ENCODE peak calls at places on chromosome X, in eight cellular contexts. Z is body of pancreas, J is endothelial cell, O is HCT116, A is fibroblast of pulmonary artery, Y is MCF 10A, F is fibroblast of mammary gland, W is coronary artery. Q is an unnamed sample.

GRCh38 chrX:24395775-24396174 is 35.3 kb downstream of the SUPT20HL1 start:
- DNase-seq in Z (peak), F (peak), J (peak), W (no peak), Y (peak), A (peak), O (peak), Q (peak)

GRCh38 chrX:34918856-34919255 is 23.7 kb upstream of the FAM47B start:
- DNase-seq in F (peak), Z (peak), J (peak), A (peak), O (no peak), Y (peak), W (no peak), Q (no peak)

GRCh38 chrX:13179100-13179499 is 134.7 kb upstream of the FAM9C start:
- DNase-seq in F (peak), A (no peak), W (no peak), J (no peak), O (no peak), Y (peak), Z (no peak), Q (no peak)

GRCh38 chrX:118346258-118347094 is 570 bp downstream of the WDR44 start:
- DNase-seq in F (no peak), W (no peak), O (no peak), Y (peak), A (no peak), J (peak), Z (peak), Q (no peak)

GRCh38 chrX:154902408-154902807 is 16.3 kb downstream of the F8A1 start:
- DNase-seq in Y (no peak), Z (no peak), J (no peak), F (no peak), W (no peak), A (no peak), O (no peak), Q (no peak)

GRCh38 chrX:38312436-38312835 is 14.9 kb downstream of the RPGR start:
- DNase-seq in W (no peak), Z (no peak), Y (peak), J (no peak), F (peak), A (peak), O (peak), Q (no peak)

GRCh38 chrX:115939070-115939469 is 231.5 kb upstream of the AGTR2 start:
- DNase-seq in W (no peak), Y (no peak), A (no peak), O (no peak), F (no peak), J (no peak), Z (no peak), Q (peak)

GRCh38 chrX:53000447-53001208 is 42.3 kb upstream of the FAM156A start:
- DNase-seq in F (no peak), A (peak), W (no peak), J (no peak), Z (no peak), Y (no peak), O (no peak), Q (no peak)

GRCh38 chrX:153744210-153745066 is 19.6 kb upstream of the PLXNB3 start:
- DNase-seq in F (no peak), W (peak), Z (peak), O (no peak), A (no peak), Y (no peak), J (no peak), Q (no peak)

GRCh38 chrX:111447298-111447697 is 35.3 kb upstream of the DCX start:
- DNase-seq in J (peak), W (no peak), Y (peak), A (peak), O (peak), Z (peak), F (peak), Q (peak)

GRCh38 chrX:136961594-136962135 is 72.1 kb downstream of the GPR101 start:
- DNase-seq in W (no peak), F (peak), O (no peak), Z (no peak), J (no peak), Y (peak), A (peak), Q (no peak)

GRCh38 chrX:94551831-94552230 is 877.8 kb downstream of the FAM133A start:
- DNase-seq in Y (no peak), O (no peak), J (no peak), A (no peak), F (no peak), W (no peak), Z (no peak), Q (no peak)

GRCh38 chrX:149493567-149494562 is 11.2 kb downstream of the IDS start:
- DNase-seq in O (no peak), F (peak), W (no peak), J (no peak), A (no peak), Y (no peak), Z (no peak), Q (no peak)

GRCh38 chrX:138710866-138711331 is 618 bp downstream of the FGF13 start:
- DNase-seq in O (no peak), W (peak), F (no peak), A (no peak), Z (peak), J (peak), Y (no peak), Q (no peak)

GRCh38 chrX:70998402-70999027 is 67.6 kb upstream of the SLC7A3 start:
- DNase-seq in J (peak), Z (no peak), Y (peak), A (peak), W (no peak), F (peak), O (no peak), Q (no peak)

GRCh38 chrX:75365243-75365975 is 91.5 kb downstream of the UPRT start:
- DNase-seq in F (no peak), W (no peak), Z (no peak), J (no peak), Y (no peak), O (no peak), A (no peak), Q (no peak)

GRCh38 chrX:120672389-120672788 is 42.5 kb upstream of the C1GALT1C1 start:
- DNase-seq in Y (peak), A (peak), J (no peak), O (peak), W (no peak), Z (no peak), F (peak), Q (no peak)

GRCh38 chrX:10597871-10598270 is 22.5 kb downstream of the MID1 start:
- DNase-seq in J (peak), F (peak), O (no peak), A (peak), Y (peak), W (no peak), Z (no peak), Q (no peak)

GRCh38 chrX:49184294-49185061 is 1.7 kb downstream of the PRICKLE3 start:
- DNase-seq in W (peak), Y (peak), J (peak), Z (peak), F (peak), A (peak), O (peak), Q (no peak)

GRCh38 chrX:15567886-15568616 is 32.7 kb downstream of the ACE2 start:
- DNase-seq in Z (no peak), J (no peak), O (no peak), A (peak), W (no peak), Y (peak), F (no peak), Q (no peak)

GRCh38 chrX:72128881-72129280 is 2.8 kb downstream of the RTL5 start:
- DNase-seq in J (peak), F (peak), O (no peak), Z (no peak), Y (peak), W (peak), A (peak), Q (no peak)

GRCh38 chrX:53116101-53116500 is 22.2 kb downstream of the KANTR start:
- DNase-seq in O (no peak), J (no peak), Y (no peak), Z (no peak), A (peak), W (no peak), F (peak), Q (no peak)

GRCh38 chrX:10574663-10575062 is 45.7 kb downstream of the MID1 start:
- DNase-seq in Y (no peak), J (no peak), Z (no peak), W (no peak), F (peak), O (no peak), A (no peak), Q (no peak)

GRCh38 chrX:46757593-46757992 is 1.3 kb downstream of the SLC9A7 start:
- DNase-seq in Y (peak), Z (no peak), F (peak), A (peak), W (no peak), O (no peak), J (no peak), Q (no peak)

GRCh38 chrX:22686138-22686541 is 313.6 kb upstream of the DDX53 start:
- DNase-seq in Z (peak), J (no peak), A (peak), F (peak), W (no peak), Y (peak), O (no peak), Q (no peak)

GRCh38 chrX:2823795-2824386 is 4.8 kb upstream of the GYG2 start:
- DNase-seq in J (no peak), Z (no peak), W (peak), O (no peak), A (no peak), F (no peak), Y (no peak), Q (no peak)

GRCh38 chrX:120310861-120311631 is at the start of gene TMEM255A:
- DNase-seq in Y (no peak), Z (no peak), O (no peak), W (no peak), J (no peak), F (no peak), A (no peak), Q (no peak)

GRCh38 chrX:94721386-94721785 is 1047.4 kb downstream of the FAM133A start:
- DNase-seq in O (no peak), J (no peak), Y (no peak), W (no peak), F (no peak), A (no peak), Z (no peak), Q (no peak)

GRCh38 chrX:134807039-134807729 is 148.9 kb upstream of the PLAC1 start:
- DNase-seq in Y (peak), F (peak), O (peak), J (peak), A (peak), Z (peak), W (peak), Q (peak)

GRCh38 chrX:18422886-18423285 is 2.5 kb upstream of the CDKL5 start:
- DNase-seq in W (no peak), Z (no peak), A (peak), J (no peak), O (no peak), F (peak), Y (no peak), Q (no peak)

GRCh38 chrX:135649561-135649960 is 63.9 kb upstream of the CT45A1 start:
- DNase-seq in A (no peak), J (no peak), Z (no peak), F (no peak), W (no peak), O (no peak), Y (no peak), Q (no peak)

GRCh38 chrX:132491191-132491590 is 2.4 kb upstream of the MBNL3 start:
- DNase-seq in Y (peak), F (no peak), O (no peak), Z (peak), J (no peak), A (no peak), W (no peak), Q (no peak)
- TF ChIP-seq CTCF in Y (no peak), F (no peak), O (no peak), Z (peak), J (no peak), A (no peak), W (no peak), Q (no peak)

DNA sequence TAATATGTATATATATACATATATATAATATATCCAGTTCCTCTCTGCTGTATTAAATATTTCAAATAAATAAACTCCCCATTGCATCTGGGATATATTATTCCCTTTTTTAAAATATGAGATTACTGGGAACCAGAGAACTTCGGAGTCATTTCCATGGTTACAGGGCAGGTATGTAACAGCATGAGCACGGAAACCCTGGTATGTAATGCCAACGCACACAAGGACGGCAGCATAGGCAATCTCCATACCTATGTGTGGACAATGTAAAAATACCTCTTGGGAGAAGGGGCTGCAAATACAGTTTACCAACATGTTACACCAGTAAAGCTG is 62.8 kb downstream of the NUDT10 start:
- DNase-seq in W (no peak), F (no peak), Z (no peak), Y (no peak), J (no peak), O (no peak), A (no peak), Q (no peak)
- TF ChIP-seq CTCF in W (no peak), F (no peak), Z (no peak), Y (no peak), J (no peak), O (no peak), A (no peak), Q (no peak)

DNA sequence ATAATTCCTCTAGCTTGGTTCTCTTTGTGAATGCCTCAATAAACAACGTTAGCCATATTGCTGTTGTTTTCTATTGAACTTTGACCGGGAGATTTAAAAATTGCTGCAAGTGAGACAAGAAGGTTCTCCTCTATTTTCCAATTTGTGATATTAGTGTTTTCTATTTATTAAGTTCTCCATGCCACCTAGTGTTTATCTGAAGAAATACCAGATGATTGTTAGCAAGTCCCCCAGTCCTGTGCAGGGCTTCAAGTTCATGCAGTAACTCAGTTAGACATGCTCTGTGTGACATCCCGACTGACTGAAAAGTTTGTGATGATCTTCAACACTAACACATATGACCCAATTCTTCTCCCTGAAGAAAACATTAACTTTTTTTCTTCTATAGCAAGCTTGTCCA is 31.5 kb upstream of the TFDP3 start:
- DNase-seq in F (peak), Z (no peak), J (no peak), W (no peak), O (no peak), Y (peak), A (peak), Q (no peak)
- TF ChIP-seq CTCF in F (peak), Z (no peak), J (no peak), W (no peak), O (no peak), Y (peak), A (no peak), Q (no peak)

GRCh38 chrX:40931921-40932320 is 153.3 kb upstream of the USP9X start:
- DNase-seq in A (peak), Z (no peak), Y (peak), F (peak), J (no peak), W (no peak), O (no peak), Q (peak)
- TF ChIP-seq CTCF in A (no peak), Z (no peak), Y (no peak), F (no peak), J (no peak), W (no peak), O (no peak), Q (no peak)

GRCh38 chrX:68669094-68669830 is 21.8 kb downstream of the STARD8 start:
- DNase-seq in W (no peak), A (no peak), O (no peak), F (peak), Z (no peak), Y (no peak), J (no peak), Q (no peak)

GRCh38 chrX:68660746-68661145 is 13.3 kb downstream of the STARD8 start:
- DNase-seq in J (no peak), F (no peak), Y (no peak), Z (no peak), A (no peak), W (no peak), O (no peak), Q (no peak)

GRCh38 chrX:68666580-68666979 is 19.1 kb downstream of the STARD8 start:
- DNase-seq in A (no peak), Z (no peak), F (no peak), W (no peak), J (no peak), O (no peak), Y (no peak), Q (no peak)

GRCh38 chrX:68669872-68670271 is 22.4 kb downstream of the STARD8 start:
- DNase-seq in W (no peak), O (no peak), Z (no peak), J (no peak), F (peak), A (no peak), Y (no peak), Q (no peak)

DNA sequence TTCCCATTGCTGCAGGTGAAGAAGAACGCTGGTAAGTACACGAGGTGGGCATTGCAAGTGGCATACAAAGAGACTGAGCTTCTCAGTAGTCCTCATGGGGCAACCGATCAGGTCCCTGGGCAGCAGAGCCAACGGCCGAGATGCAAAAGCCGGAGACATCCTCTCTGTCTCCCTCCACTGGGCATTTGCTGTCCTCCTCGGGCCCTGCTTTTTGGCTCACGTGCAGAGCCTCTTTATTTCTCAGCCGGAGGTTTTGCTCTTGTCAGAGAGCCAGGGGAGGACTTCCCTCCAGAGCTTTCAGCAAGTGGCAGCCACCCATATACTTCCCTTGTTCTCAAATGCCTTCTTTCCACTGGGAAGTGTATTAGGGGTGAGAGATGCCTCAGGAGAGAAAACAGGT is 18.0 kb downstream of the STARD8 start:
- DNase-seq in A (no peak), F (no peak), Z (no peak), J (no peak), W (no peak), O (no peak), Y (no peak), Q (no peak)
- TF ChIP-seq CTCF in A (peak), F (no peak), Z (no peak), J (no peak), W (no peak), O (no peak), Y (no peak), Q (no peak)

GRCh38 chrX:45518552-45518951 is 317.9 kb upstream of the DIPK2B start:
- DNase-seq in A (no peak), J (no peak), O (no peak), W (no peak), Z (no peak), F (peak), Y (no peak), Q (no peak)

GRCh38 chrX:45515262-45516215 is 314.9 kb upstream of the DIPK2B start:
- DNase-seq in O (peak), Y (peak), J (peak), W (peak), A (peak), Z (peak), F (peak), Q (peak)

GRCh38 chrX:45508459-45508858 is 307.8 kb upstream of the DIPK2B start:
- DNase-seq in O (no peak), F (peak), Z (no peak), W (no peak), A (peak), Y (peak), J (no peak), Q (no peak)

GRCh38 chrX:45517090-45517973 is 316.7 kb upstream of the DIPK2B start:
- DNase-seq in W (no peak), F (peak), Z (no peak), J (no peak), A (peak), O (peak), Y (peak), Q (no peak)

GRCh38 chrX:45513042-45513441 is 312.4 kb upstream of the DIPK2B start:
- DNase-seq in W (no peak), O (no peak), Y (no peak), A (no peak), J (no peak), Z (no peak), F (no peak), Q (no peak)
- TF ChIP-seq CTCF in W (no peak), O (no peak), Y (no peak), A (no peak), J (no peak), Z (no peak), F (no peak), Q (no peak)